ENCODE peak calls at places on chromosomes 2 and 18, in nine cellular contexts. X, J, B, G, O, N, K, H and W are unnamed samples.

GRCh38 chr2:19702267-19702666 is 199.5 kb downstream of the TTC32 start:
- DNase-seq in G (no peak), H (no peak), J (no peak), N (no peak), K (no peak), B (no peak), O (no peak), X (no peak), W (no peak)

GRCh38 chr2:23597687-23598086 is 212.7 kb downstream of the KLHL29 start:
- DNase-seq in O (no peak), G (no peak), J (no peak), N (no peak), H (no peak), K (no peak), B (no peak), X (no peak), W (no peak)

GRCh38 chr2:112087346-112088020 is 32.4 kb downstream of the TMEM87B start:
- DNase-seq in X (no peak), O (no peak), G (no peak), N (no peak), B (no peak), K (no peak), J (no peak), H (no peak), W (no peak)

GRCh38 chr2:241314181-241314932 is 1.1 kb downstream of the HDLBP start:
- DNase-seq in G (no peak), H (no peak), N (no peak), X (no peak), B (no peak), J (peak; percentile 54), O (no peak), K (peak; percentile 15), W (no peak)

GRCh38 chr2:15159751-15160177 is 401.4 kb downstream of the NBAS start:
- DNase-seq in H (no peak), B (no peak), X (peak; percentile 28), K (no peak), O (peak; percentile 43), N (no peak), J (peak; percentile 64), G (no peak), W (no peak)

GRCh38 chr2:241933175-241933911 is 63.8 kb downstream of the RTP5 start:
- DNase-seq in O (peak; percentile 55), G (no peak), X (no peak), B (no peak), K (no peak), H (peak; percentile 28), N (no peak), J (no peak), W (no peak)

GRCh38 chr2:85265304-85265703 is 62.5 kb downstream of the TGOLN2 start:
- DNase-seq in H (no peak), G (no peak), N (no peak), X (no peak), B (no peak), O (no peak), J (no peak), K (no peak), W (no peak)

GRCh38 chr2:180012523-180012922 is 5.4 kb upstream of the CWC22 start:
- DNase-seq in X (no peak), N (no peak), O (peak; percentile 84), B (no peak), J (no peak), K (no peak), G (no peak), H (no peak), W (no peak)

GRCh38 chr18:36532394-36532793 is 234.9 kb downstream of the FHOD3 start:
- DNase-seq in N (no peak), H (no peak), B (no peak), J (no peak), K (no peak), G (no peak), O (peak; percentile 20), X (no peak), W (no peak)

GRCh38 chr2:221283896-221284295 is 288.2 kb downstream of the EPHA4 start:
- DNase-seq in O (peak; percentile 76), K (no peak), B (no peak), J (no peak), N (no peak), G (no peak), X (no peak), H (no peak), W (no peak)

GRCh38 chr2:45436456-45436855 is 174.6 kb downstream of the SRBD1 start:
- DNase-seq in J (no peak), H (no peak), B (no peak), N (no peak), K (no peak), O (no peak), X (no peak), G (no peak), W (no peak)

GRCh38 chr2:4140284-4140962 is 437.0 kb downstream of the DCDC2C start:
- DNase-seq in J (peak; percentile 58), N (no peak), O (no peak), B (no peak), X (no peak), K (no peak), H (no peak), G (no peak), W (no peak)

GRCh38 chr2:37588316-37588777 is 83.1 kb downstream of the CDC42EP3 start:
- DNase-seq in O (no peak), K (no peak), N (no peak), G (no peak), H (no peak), X (no peak), J (peak; percentile 12), B (no peak), W (no peak)

GRCh38 chr2:152165306-152165705 is 10.3 kb downstream of the STAM2 start:
- DNase-seq in N (no peak), H (no peak), K (no peak), G (no peak), O (no peak), B (no peak), J (no peak), X (no peak), W (no peak)

GRCh38 chr2:10486601-10487079 is 38.5 kb upstream of the ODC1 start:
- DNase-seq in X (no peak), O (no peak), B (no peak), N (no peak), G (peak; percentile 39), H (no peak), K (no peak), J (peak; percentile 53), W (no peak)

GRCh38 chr2:232260075-232260474 is 118.5 kb upstream of the ALPP start:
- DNase-seq in H (no peak), K (peak; percentile 83), O (peak; percentile 95), X (peak; percentile 12), G (no peak), N (no peak), B (no peak), J (no peak), W (no peak)

GRCh38 chr2:70984576-70985282 is 6.3 kb downstream of the ANKRD53 start:
- DNase-seq in G (peak; percentile 80), J (no peak), O (peak; percentile 26), H (peak; percentile 87), B (peak; percentile 77), N (peak; percentile 85), X (peak; percentile 62), K (no peak), W (peak; percentile 81)

GRCh38 chr2:213261715-213262114 is 22.5 kb upstream of the SPAG16 start:
- DNase-seq in K (no peak), N (no peak), X (no peak), B (no peak), J (peak; percentile 81), H (no peak), O (no peak), G (no peak), W (no peak)

GRCh38 chr18:22640281-22640842 is 222.6 kb upstream of the CTAGE1 start:
- DNase-seq in G (no peak), J (no peak), X (no peak), H (no peak), O (no peak), B (no peak), N (no peak), K (no peak), W (no peak)

GRCh38 chr2:37156857-37157714 is at the start of gene EIF2AK2:
- DNase-seq in G (peak; percentile 88), B (peak; percentile 82), K (peak; percentile 57), H (peak; percentile 78), X (peak; percentile 69), J (peak; percentile 89), O (peak; percentile 92), N (peak; percentile 69), W (peak; percentile 70)

GRCh38 chr2:12202702-12203101 is 456.3 kb downstream of the LPIN1 start:
- DNase-seq in J (no peak), G (no peak), K (no peak), H (no peak), O (peak; percentile 2), N (no peak), B (no peak), X (no peak), W (no peak)

GRCh38 chr18:51624311-51624710 is 426.8 kb upstream of the MEX3C start:
- DNase-seq in H (no peak), K (no peak), B (no peak), J (peak; percentile 71), O (no peak), G (no peak), X (no peak), N (no peak), W (no peak)

GRCh38 chr2:104733544-104733943 is 120.4 kb upstream of the POU3F3 start:
- DNase-seq in N (peak; percentile 16), X (no peak), G (no peak), K (no peak), J (peak; percentile 12), H (no peak), B (no peak), O (no peak), W (no peak)

GRCh38 chr2:105627530-105627929 is 117.2 kb upstream of the NCK2 start:
- DNase-seq in G (no peak), N (no peak), O (no peak), K (no peak), H (no peak), J (no peak), B (no peak), X (no peak), W (no peak)

GRCh38 chr18:44626807-44627206 is 53.9 kb upstream of the SETBP1 start:
- DNase-seq in J (no peak), G (no peak), O (peak; percentile 19), N (no peak), K (no peak), B (no peak), X (no peak), H (no peak), W (no peak)

GRCh38 chr2:80126596-80127189 is 177.9 kb downstream of the LRRTM1 start:
- DNase-seq in O (peak; percentile 29), H (no peak), N (no peak), K (no peak), X (no peak), J (no peak), B (no peak), G (no peak), W (no peak)

GRCh38 chr2:105875241-105875640 is 130.5 kb downstream of the NCK2 start:
- DNase-seq in J (peak; percentile 71), H (no peak), B (no peak), G (no peak), X (no peak), N (no peak), K (no peak), O (no peak), W (no peak)

GRCh38 chr2:77813614-77814013 is 291.4 kb upstream of the LRRTM4 start:
- DNase-seq in H (no peak), O (no peak), J (no peak), X (no peak), K (no peak), B (no peak), G (no peak), N (no peak), W (no peak)

GRCh38 chr18:4035521-4035920 is 419.6 kb downstream of the DLGAP1 start:
- DNase-seq in H (no peak), B (no peak), O (no peak), N (no peak), J (no peak), X (no peak), G (no peak), K (no peak), W (no peak)

GRCh38 chr2:120915670-120916069 is 180.0 kb downstream of the GLI2 start:
- DNase-seq in H (no peak), O (no peak), G (no peak), K (no peak), J (no peak), X (no peak), N (no peak), B (no peak), W (no peak)

GRCh38 chr18:57901819-57902600 is 98.9 kb upstream of the ATP8B1 start:
- DNase-seq in G (no peak), N (no peak), J (no peak), O (no peak), X (no peak), H (no peak), B (no peak), K (no peak), W (no peak)